ENCODE peak calls at places on chromosomes 4 and X, in six cellular contexts. X is lower lobe of right lung; O is CD8-positive, alpha-beta T cell; Q is CD4-positive, alpha-beta memory T cell; T is suprapubic skin; K is left ventricle myocardium inferior. R is an unnamed sample.

GRCh38 chr4:146638801-146639351 is at the start of gene POU4F2:
- DNase-seq in K (no peak), X (no peak), Q (no peak), T (no peak), O (no peak), R (peak)

GRCh38 chrX:77572322-77572721 is 125.1 kb downstream of the FGF16 start:
- DNase-seq in X (no peak), Q (no peak), T (no peak), K (no peak), O (no peak), R (no peak)

GRCh38 chr4:152935138-152935537 is 985 bp upstream of the FHDC1 start:
- DNase-seq in O (no peak), T (no peak), K (no peak), X (peak), Q (no peak), R (no peak)

GRCh38 chrX:136065044-136065671 is 79.9 kb downstream of the SLC9A6 start:
- DNase-seq in K (peak), T (no peak), O (peak), X (peak), Q (peak), R (no peak)

GRCh38 chrX:38899650-38900049 is 98.4 kb downstream of the MID1IP1 start:
- DNase-seq in K (no peak), T (no peak), X (no peak), Q (no peak), O (no peak), R (no peak)

GRCh38 chr4:36316544-36317082 is 35.2 kb downstream of the DTHD1 start:
- DNase-seq in X (no peak), Q (no peak), K (no peak), T (no peak), O (no peak), R (no peak)

GRCh38 chr4:1357356-1358248 is 10.6 kb downstream of the UVSSA start:
- DNase-seq in T (no peak), X (no peak), O (no peak), Q (no peak), K (no peak), R (peak)

GRCh38 chr4:147741190-147741788 is 9.4 kb downstream of the ARHGAP10 start:
- DNase-seq in O (no peak), K (no peak), T (no peak), Q (no peak), X (no peak), R (no peak)

GRCh38 chrX:95841863-95842262 is 842.8 kb upstream of the DIAPH2 start:
- DNase-seq in O (no peak), X (no peak), T (no peak), Q (no peak), K (no peak), R (no peak)

GRCh38 chr4:152917533-152918395 is 18.4 kb upstream of the FHDC1 start:
- DNase-seq in X (no peak), Q (no peak), O (no peak), T (no peak), K (no peak), R (no peak)

GRCh38 chr4:150283689-150284088 is 205.4 kb downstream of the DCLK2 start:
- DNase-seq in X (no peak), Q (no peak), T (no peak), O (no peak), K (no peak), R (no peak)

GRCh38 chr4:70670332-70671014 is 4.2 kb upstream of the JCHAIN start:
- DNase-seq in K (no peak), T (no peak), X (no peak), O (no peak), Q (no peak), R (no peak)

GRCh38 chr4:152415980-152416379 is 119.9 kb downstream of the FBXW7 start:
- DNase-seq in X (no peak), O (no peak), T (no peak), Q (no peak), K (no peak), R (no peak)

GRCh38 chr4:138666366-138666765 is 349.2 kb upstream of the NOCT start:
- DNase-seq in K (no peak), X (no peak), T (no peak), Q (no peak), O (no peak), R (no peak)

GRCh38 chr4:18180892-18181291 is 159.3 kb upstream of the LCORL start:
- DNase-seq in K (no peak), O (no peak), X (no peak), Q (no peak), T (no peak), R (no peak)

GRCh38 chrX:107710617-107711391 is 64.8 kb downstream of the TSC22D3 start:
- DNase-seq in X (no peak), Q (peak), T (no peak), K (no peak), O (peak), R (no peak)

GRCh38 chr4:34486964-34487363 is 1757.3 kb downstream of the ARAP2 start:
- DNase-seq in K (no peak), T (no peak), Q (no peak), X (no peak), O (no peak), R (no peak)

GRCh38 chr4:77240469-77241066 is 83.6 kb downstream of the CCNG2 start:
- DNase-seq in O (peak), K (peak), X (peak), T (no peak), Q (peak), R (peak)

GRCh38 chr4:17059192-17059634 is 160.8 kb upstream of the LDB2 start:
- DNase-seq in O (no peak), T (no peak), Q (no peak), K (peak), X (no peak), R (no peak)

GRCh38 chrX:101028562-101028961 is 23.3 kb downstream of the TRMT2B start:
- DNase-seq in Q (no peak), T (no peak), X (no peak), O (no peak), K (no peak), R (no peak)

GRCh38 chrX:69024931-69025330 is 140.3 kb downstream of the PJA1 start:
- DNase-seq in X (peak), O (no peak), T (peak), K (peak), Q (no peak), R (no peak)

GRCh38 chr4:119284876-119285611 is 36.9 kb downstream of the FABP2 start:
- DNase-seq in X (no peak), O (no peak), K (no peak), Q (peak), T (no peak), R (no peak)

GRCh38 chr4:18858229-18858922 is 836.8 kb upstream of the LCORL start:
- DNase-seq in O (no peak), K (no peak), X (no peak), T (no peak), Q (no peak), R (no peak)

GRCh38 chr4:985123-985830 is 1.6 kb upstream of the IDUA start:
- DNase-seq in T (no peak), Q (peak), X (peak), O (peak), K (peak), R (no peak)

GRCh38 chrX:118216086-118216485 is 99.5 kb upstream of the KLHL13 start:
- DNase-seq in K (no peak), O (no peak), X (no peak), Q (no peak), T (no peak), R (no peak)

GRCh38 chrX:111270339-111270738 is at the start of gene CAPN6:
- DNase-seq in O (no peak), K (no peak), Q (no peak), T (no peak), X (no peak), R (no peak)

GRCh38 chr4:140790171-140790570 is 34.0 kb upstream of the TBC1D9 start:
- DNase-seq in T (no peak), Q (no peak), O (no peak), X (no peak), K (no peak), R (no peak)

GRCh38 chrX:20693071-20693470 is 426.4 kb upstream of the RPS6KA3 start:
- DNase-seq in T (no peak), O (no peak), Q (no peak), X (no peak), K (no peak), R (no peak)

GRCh38 chr4:123545569-123546122 is 149.1 kb downstream of the SPRY1 start:
- DNase-seq in Q (no peak), X (no peak), T (no peak), O (no peak), K (no peak), R (no peak)

GRCh38 chr4:123547818-123548200 is 151.2 kb downstream of the SPRY1 start:
- DNase-seq in Q (no peak), X (no peak), K (no peak), T (no peak), O (no peak), R (no peak)

GRCh38 chr4:123546661-123547060 is 150.1 kb downstream of the SPRY1 start:
- DNase-seq in Q (no peak), T (no peak), K (no peak), O (no peak), X (no peak), R (no peak)

GRCh38 chr4:123546123-123546654 is 149.6 kb downstream of the SPRY1 start:
- DNase-seq in Q (no peak), K (no peak), O (no peak), X (no peak), T (no peak), R (no peak)

DNA sequence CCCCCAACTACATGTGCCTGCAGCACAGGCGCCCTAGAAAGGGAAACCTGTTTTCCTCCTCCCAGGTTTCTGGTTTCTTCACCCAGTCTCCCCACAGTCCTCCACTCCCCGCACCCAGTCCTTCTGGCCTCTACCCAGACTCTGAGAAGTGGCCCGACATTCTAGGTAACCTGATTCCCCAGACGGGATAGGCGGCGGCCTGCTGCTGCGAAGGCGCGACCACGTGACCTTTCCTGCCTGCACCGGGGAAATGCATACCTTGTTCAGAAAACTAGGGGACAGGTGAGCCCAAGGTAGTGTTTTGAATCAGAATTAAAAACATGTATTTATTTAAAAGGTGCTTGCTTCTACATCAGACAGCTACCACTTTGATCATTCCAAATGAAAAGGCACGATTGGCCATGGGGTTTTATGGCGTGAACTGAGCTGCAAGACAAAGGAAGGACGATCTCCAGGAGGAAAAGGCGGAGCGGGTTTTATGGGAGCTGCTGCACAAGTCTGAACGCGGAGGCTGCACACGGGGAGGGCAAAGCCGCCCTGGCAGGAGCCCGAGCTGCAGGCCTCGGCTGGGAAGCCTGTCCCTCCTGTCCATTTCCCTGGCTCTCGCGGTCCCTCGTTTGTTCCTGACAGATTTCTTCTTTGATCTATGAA is 150.7 kb downstream of the SPRY1 start:
- DNase-seq in Q (no peak), O (no peak), X (peak), T (peak), K (no peak), R (no peak)
- H3K27ac ChIP-seq in Q (no peak), O (no peak), X (peak), T (peak), K (no peak), R (no peak)

DNA sequence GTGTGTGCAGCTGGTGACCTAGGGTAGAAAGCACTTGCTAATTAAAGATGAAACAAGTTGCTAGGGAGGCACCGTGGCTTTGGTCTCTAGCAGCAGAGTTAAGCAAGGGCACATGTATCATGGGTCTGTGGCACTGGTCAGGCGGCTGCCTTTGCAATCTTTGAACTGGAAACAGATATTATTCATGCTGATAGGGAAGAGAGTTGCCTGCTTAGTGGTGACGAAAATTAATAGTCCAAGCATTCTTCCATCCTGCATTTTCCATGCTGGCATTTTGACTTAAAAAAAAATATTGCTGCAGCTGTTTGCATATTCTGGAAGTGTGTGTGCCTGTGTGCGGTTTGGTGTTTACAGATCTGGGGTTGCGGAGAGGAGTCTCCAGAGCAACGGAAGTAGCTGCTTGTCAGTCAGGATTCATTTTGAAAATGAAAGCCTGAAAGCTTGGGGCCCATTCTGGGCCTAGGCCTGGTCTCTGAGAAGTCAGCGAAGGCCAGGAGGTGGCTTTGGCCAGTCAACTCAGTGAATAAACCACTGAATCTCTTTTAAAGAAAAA is 2.3 kb upstream of the SOWAHD start:
- DNase-seq in K (no peak), O (peak), Q (peak), X (peak), T (no peak), R (no peak)
- H3K27ac ChIP-seq in K (no peak), O (peak), Q (peak), X (peak), T (no peak), R (no peak)

GRCh38 chr4:129043523-129043922 is 49.8 kb downstream of the SCLT1 start:
- DNase-seq in K (no peak), X (no peak), T (no peak), Q (no peak), O (no peak), R (no peak)

DNA sequence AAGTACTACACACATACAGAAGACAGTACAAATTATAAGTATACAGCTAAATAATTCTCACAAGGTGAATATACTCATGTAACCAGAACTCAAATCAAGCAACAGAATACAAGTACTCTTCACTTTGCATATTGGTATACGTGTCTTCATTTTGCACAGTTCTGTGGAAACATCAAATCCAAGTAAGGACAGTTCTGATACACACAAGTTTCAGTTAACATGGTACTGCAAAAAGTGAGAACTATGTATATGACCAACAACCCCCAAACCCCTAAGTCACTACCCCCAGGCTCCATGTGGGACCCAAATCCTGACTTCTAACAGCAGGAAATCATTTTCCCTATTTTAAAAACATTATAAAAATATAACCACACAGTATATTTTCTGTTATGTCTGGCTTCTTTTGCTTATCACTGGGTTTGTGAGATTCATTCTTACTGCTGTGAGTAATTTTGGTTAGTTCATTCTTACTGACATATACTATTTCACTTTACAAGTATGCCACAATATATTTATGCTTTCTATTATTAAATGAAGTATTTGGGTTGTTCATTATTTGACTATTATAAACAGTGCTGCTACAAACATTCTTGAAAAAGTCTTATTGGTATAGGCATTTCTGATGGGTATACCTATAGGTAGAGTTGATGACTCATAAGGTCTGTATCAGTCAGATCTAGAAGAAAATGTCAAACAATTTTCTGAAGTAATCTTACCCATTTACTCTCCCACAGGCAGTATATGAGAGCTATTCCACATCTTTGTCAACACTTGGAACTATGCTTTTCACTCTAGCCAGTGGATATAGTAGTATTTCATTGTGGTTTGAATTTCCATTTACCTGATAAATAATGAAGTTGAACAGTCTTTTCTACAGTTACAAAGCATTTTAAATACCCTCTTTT is 47.0 kb downstream of the SCLT1 start:
- DNase-seq in X (no peak), O (no peak), Q (no peak), T (no peak), K (no peak), R (no peak)
- H3K27ac ChIP-seq in X (no peak), O (no peak), Q (no peak), T (no peak), K (no peak), R (no peak)

DNA sequence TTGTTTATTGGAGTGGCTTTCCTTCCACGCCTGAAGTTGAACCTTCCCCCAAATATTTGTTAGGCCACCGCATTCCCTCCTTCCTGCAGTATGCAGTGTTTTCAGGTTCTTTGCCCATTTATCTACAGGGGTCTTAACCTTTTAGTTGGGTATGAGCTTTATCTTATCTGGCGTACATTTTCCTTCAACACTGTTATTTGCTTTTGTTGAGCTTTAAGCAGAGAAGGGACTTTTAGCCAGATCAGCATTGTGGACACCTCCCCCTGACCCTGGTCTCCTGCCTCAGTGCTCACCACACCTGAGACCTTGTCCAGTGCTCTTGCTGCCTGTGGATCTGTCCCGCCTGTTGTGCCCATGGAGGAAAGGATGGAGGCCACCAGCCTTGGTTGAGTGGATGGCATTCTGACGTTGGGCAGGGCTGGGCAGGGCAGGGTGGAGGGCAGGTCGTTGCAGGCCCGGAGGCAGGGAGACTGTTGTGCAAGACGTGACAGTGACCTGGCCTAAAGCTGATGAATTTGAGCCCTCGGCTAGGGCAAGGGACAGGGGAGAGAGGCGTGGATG is 1.0 kb upstream of the DUSP9 start:
- DNase-seq in X (peak), Q (no peak), K (no peak), T (peak), O (no peak), R (no peak)
- H3K27ac ChIP-seq in X (no peak), Q (no peak), K (no peak), T (no peak), O (no peak), R (no peak)

GRCh38 chr4:110164856-110165255 is 33.6 kb downstream of the ELOVL6 start:
- DNase-seq in O (no peak), Q (peak), T (no peak), X (no peak), K (no peak), R (no peak)
- H3K27ac ChIP-seq in O (peak), Q (peak), T (no peak), X (no peak), K (no peak), R (no peak)